ENCODE peak calls at places on chromosomes 16 and 17, in nine cellular contexts. N is gastrocnemius medialis; C is PC-9; W is effector memory CD4-positive, alpha-beta T cell; P is DND-41; X is endodermal cell; J is ovary; Q is IMR-90; R is stomach. T is an unnamed sample.

GRCh38 chr16:4288148-4288921 is 15.5 kb upstream of the TFAP4 start:
- DNase-seq in N (peak), C (peak), W (peak), P (peak), X (peak), J (peak), Q (peak), R (peak), T (peak)

GRCh38 chr16:85259115-85259830 is 147.0 kb upstream of the CIBAR2 start:
- DNase-seq in N (no peak), C (no peak), W (no peak), P (no peak), X (no peak), J (no peak), Q (no peak), R (no peak), T (no peak)

GRCh38 chr17:81701288-81702071 is 1.7 kb upstream of the MRPL12 start:
- DNase-seq in N (no peak), C (no peak), W (no peak), P (no peak), X (no peak), J (no peak), Q (no peak), R (no peak), T (no peak)

GRCh38 chr17:66347661-66348604 is 45.5 kb downstream of the PRKCA start:
- DNase-seq in N (no peak), C (no peak), W (no peak), P (no peak), X (no peak), J (no peak), Q (peak), R (no peak), T (no peak)

GRCh38 chr16:4984174-4985000 is 26.3 kb downstream of the SEC14L5 start:
- DNase-seq in N (no peak), C (no peak), W (no peak), P (no peak), X (no peak), J (no peak), Q (no peak), R (no peak), T (no peak)

GRCh38 chr16:89920723-89921122 is 2.1 kb downstream of the MC1R start:
- DNase-seq in N (no peak), C (no peak), W (no peak), P (no peak), X (no peak), J (no peak), Q (peak), R (no peak), T (no peak)

GRCh38 chr16:62869837-62870236 is 833.6 kb upstream of the CDH8 start:
- DNase-seq in N (no peak), C (no peak), W (no peak), P (no peak), X (no peak), J (no peak), Q (no peak), R (no peak), T (no peak)

GRCh38 chr17:1928976-1929375 is 96.2 kb downstream of the RTN4RL1 start:
- DNase-seq in N (no peak), C (no peak), W (no peak), P (no peak), X (no peak), J (no peak), Q (no peak), R (no peak), T (no peak)

GRCh38 chr17:74522381-74523090 is 8.7 kb downstream of the CD300LB start:
- DNase-seq in N (no peak), C (no peak), W (no peak), P (no peak), X (no peak), J (no peak), Q (no peak), R (peak), T (no peak)

GRCh38 chr16:7513429-7513828 is 180.8 kb downstream of the RBFOX1 start:
- DNase-seq in N (no peak), C (peak), W (no peak), P (peak), X (peak), J (no peak), Q (no peak), R (no peak), T (no peak)

GRCh38 chr17:77203436-77203835 is 62.7 kb downstream of the SEC14L1 start:
- DNase-seq in N (no peak), C (no peak), W (no peak), P (no peak), X (no peak), J (no peak), Q (no peak), R (no peak), T (no peak)

GRCh38 chr17:36498155-36498554 is 11.7 kb downstream of the ZNHIT3 start:
- DNase-seq in N (no peak), C (no peak), W (no peak), P (no peak), X (peak), J (no peak), Q (no peak), R (no peak), T (no peak)

GRCh38 chr17:41404024-41404651 is 6.7 kb upstream of the KRT31 start:
- DNase-seq in N (no peak), C (peak), W (peak), P (no peak), X (peak), J (no peak), Q (peak), R (no peak), T (peak)

GRCh38 chr17:4236456-4236855 is 27.3 kb downstream of the ANKFY1 start:
- DNase-seq in N (no peak), C (no peak), W (no peak), P (no peak), X (no peak), J (no peak), Q (peak), R (no peak), T (peak)

GRCh38 chr16:75801307-75801706 is 75.0 kb upstream of the CPHXL start:
- DNase-seq in N (no peak), C (no peak), W (no peak), P (no peak), X (no peak), J (no peak), Q (no peak), R (no peak), T (no peak)

GRCh38 chr16:84768798-84769177 is 51.0 kb upstream of the CRISPLD2 start:
- DNase-seq in N (no peak), C (no peak), W (no peak), P (no peak), X (no peak), J (no peak), Q (no peak), R (no peak), T (no peak)

GRCh38 chr16:4566144-4566543 is 10.0 kb downstream of the C16orf96 start:
- DNase-seq in N (no peak), C (no peak), W (no peak), P (no peak), X (no peak), J (no peak), Q (no peak), R (no peak), T (no peak)

GRCh38 chr16:24088011-24088410 is 168.1 kb upstream of the CACNG3 start:
- DNase-seq in N (no peak), C (no peak), W (no peak), P (no peak), X (no peak), J (no peak), Q (no peak), R (no peak), T (no peak)

GRCh38 chr16:89687092-89687940 is 827 bp downstream of the CDK10 start:
- DNase-seq in N (peak), C (peak), W (no peak), P (no peak), X (peak), J (no peak), Q (peak), R (peak), T (no peak)

GRCh38 chr16:27323781-27324561 is 10.2 kb downstream of the IL4R start:
- DNase-seq in N (no peak), C (no peak), W (no peak), P (no peak), X (peak), J (no peak), Q (no peak), R (no peak), T (no peak)

GRCh38 chr16:64545769-64546168 is 576.1 kb downstream of the CDH11 start:
- DNase-seq in N (no peak), C (no peak), W (no peak), P (no peak), X (no peak), J (no peak), Q (no peak), R (no peak), T (no peak)

DNA sequence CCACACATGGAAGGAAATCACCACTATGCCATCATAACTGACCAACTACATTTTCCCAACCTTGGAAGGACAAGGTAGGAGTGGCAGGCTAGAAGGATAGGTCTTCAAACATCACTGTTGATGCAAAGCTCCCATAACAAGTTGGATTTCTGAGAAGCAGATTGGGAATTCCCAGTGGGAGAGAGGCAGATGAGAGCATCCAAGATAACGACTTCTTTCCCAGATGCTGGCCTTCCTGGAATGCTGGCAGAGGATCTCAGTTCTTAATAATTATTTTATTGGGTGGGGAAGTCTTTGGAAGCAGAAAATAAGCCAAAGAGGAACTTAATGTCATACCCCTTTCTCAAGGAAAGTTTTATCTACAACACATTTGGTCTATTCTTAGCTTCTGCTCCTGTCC is 64.5 kb downstream of the MPRIP start:
- DNase-seq in N (no peak), C (no peak), W (no peak), P (no peak), X (no peak), J (no peak), Q (peak), R (no peak), T (peak)
- H3K27ac ChIP-seq in N (peak), C (peak), W (peak), P (no peak), X (no peak), J (no peak), Q (no peak), R (no peak), T (peak)

DNA sequence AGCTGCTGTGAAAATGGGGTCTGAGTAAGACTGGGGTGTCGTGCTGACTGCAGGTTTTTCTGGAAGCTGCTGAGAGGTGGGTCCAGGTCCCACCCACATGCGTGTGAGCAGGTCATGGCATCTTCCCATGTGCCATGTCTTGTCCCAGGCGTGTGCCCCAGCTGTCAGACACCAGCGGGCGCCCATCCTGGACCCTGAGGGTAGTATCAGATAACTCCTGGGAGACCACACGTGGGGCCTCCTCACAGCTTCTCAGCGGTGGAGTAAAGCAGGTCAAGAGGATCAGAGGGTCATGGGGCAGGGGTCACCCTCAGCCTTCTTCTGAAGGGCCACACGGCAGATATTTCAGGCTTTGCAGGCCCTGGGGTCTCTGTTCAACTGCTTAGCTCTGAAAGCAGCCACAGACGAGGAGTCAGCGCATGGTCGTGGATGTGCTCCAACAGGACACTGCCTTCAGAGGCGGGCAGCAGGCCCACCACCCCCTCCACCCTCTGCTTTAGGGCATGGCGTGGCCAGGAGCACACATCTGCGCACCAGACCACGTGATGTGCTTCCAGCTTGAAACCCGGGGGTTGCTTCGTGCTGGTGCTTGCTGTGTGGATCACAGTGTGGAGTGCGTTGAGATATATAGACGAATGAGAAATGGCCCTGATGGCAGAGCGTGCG is 68.7 kb downstream of the BANP start:
- DNase-seq in N (no peak), C (no peak), W (no peak), P (no peak), X (no peak), J (no peak), Q (no peak), R (no peak), T (no peak)
- H3K27ac ChIP-seq in N (no peak), C (no peak), W (no peak), P (no peak), X (no peak), J (no peak), Q (no peak), R (no peak), T (no peak)

GRCh38 chr17:70675070-70675590 is 505.8 kb downstream of the KCNJ2 start:
- DNase-seq in N (no peak), C (no peak), W (no peak), P (no peak), X (no peak), J (no peak), Q (no peak), R (no peak), T (no peak)

GRCh38 chr17:70674061-70674460 is 504.7 kb downstream of the KCNJ2 start:
- DNase-seq in N (no peak), C (no peak), W (no peak), P (no peak), X (no peak), J (no peak), Q (no peak), R (no peak), T (no peak)

GRCh38 chr17:70668276-70668937 is 499.1 kb downstream of the KCNJ2 start:
- DNase-seq in N (no peak), C (no peak), W (no peak), P (no peak), X (no peak), J (no peak), Q (no peak), R (no peak), T (no peak)

DNA sequence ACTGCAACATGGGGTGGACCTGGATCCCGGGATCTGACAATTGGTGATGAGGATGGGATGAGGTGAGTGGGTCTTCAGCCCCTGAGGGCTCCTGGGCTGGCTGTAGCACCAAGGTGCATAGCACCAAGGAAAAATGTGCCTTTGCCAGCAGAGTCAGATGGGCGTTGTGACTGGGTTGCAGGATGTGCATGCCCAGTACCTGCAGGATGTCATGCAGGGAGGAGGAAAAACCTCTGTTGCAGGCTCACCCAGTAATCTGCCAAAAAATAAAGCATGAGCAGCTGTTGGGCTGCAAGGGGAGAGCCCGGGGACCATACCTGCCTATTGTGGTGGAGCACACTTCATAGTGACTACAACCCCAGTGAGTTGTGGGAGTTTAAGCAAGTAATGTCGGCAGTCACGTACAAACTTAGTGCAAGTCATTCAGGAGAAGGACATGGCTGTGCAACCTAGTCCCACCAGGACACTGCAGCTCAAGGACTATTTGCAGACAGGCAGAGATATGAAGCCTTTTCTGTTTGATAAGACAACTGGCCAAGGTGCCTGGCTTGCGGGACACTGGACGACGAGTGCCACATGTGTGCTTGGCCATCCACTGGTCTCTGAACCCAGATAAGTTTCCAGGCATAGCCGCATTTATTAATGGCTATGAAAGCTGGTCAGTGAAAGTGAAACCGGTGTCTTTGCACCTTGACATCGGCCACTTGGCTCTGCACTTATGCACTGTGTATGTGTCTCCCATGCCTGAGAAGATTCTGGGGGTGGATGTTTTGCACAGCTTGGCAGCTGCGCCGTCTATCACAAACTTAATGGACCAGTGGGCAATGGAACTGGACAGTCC is 499.8 kb downstream of the KCNJ2 start:
- DNase-seq in N (no peak), C (no peak), W (no peak), P (no peak), X (no peak), J (no peak), Q (no peak), R (no peak), T (no peak)
- H3K27ac ChIP-seq in N (no peak), C (no peak), W (no peak), P (no peak), X (no peak), J (no peak), Q (no peak), R (no peak), T (no peak)

GRCh38 chr16:73885319-73885718 is 411.3 kb upstream of the PSMD7 start:
- DNase-seq in N (no peak), C (no peak), W (no peak), P (no peak), X (no peak), J (no peak), Q (no peak), R (no peak), T (no peak)

GRCh38 chr16:73886378-73886777 is 410.2 kb upstream of the PSMD7 start:
- DNase-seq in N (no peak), C (no peak), W (no peak), P (no peak), X (no peak), J (no peak), Q (no peak), R (no peak), T (no peak)

GRCh38 chr16:73888840-73889577 is 407.6 kb upstream of the PSMD7 start:
- DNase-seq in N (no peak), C (no peak), W (no peak), P (no peak), X (no peak), J (no peak), Q (no peak), R (no peak), T (peak)

GRCh38 chr16:73887895-73888294 is 408.7 kb upstream of the PSMD7 start:
- DNase-seq in N (no peak), C (no peak), W (no peak), P (peak), X (no peak), J (no peak), Q (no peak), R (no peak), T (no peak)

GRCh38 chr16:73890524-73891500 is 405.8 kb upstream of the PSMD7 start:
- DNase-seq in N (no peak), C (no peak), W (no peak), P (peak), X (peak), J (no peak), Q (peak), R (no peak), T (peak)
- H3K27ac ChIP-seq in N (no peak), C (no peak), W (no peak), P (no peak), X (peak), J (no peak), Q (no peak), R (no peak), T (no peak)

DNA sequence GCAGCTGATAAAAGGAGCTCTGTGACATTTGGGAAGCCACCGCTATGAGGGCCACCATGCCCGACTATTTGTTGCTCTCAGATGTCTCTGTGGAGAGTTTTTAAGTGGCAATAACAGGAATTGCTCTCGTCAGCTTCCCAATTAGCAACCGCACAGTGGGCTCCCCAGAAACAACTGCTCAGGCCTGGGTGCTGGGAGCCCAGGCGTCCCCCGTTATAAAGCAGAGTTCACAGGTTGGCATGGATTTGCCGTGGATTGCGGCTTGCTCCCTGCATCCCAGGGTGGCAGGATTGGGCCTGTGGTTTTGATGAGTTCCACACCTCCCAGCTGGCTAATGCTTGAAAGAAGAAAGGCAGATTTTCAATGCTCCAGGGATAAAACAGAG is 289.9 kb downstream of the CPPED1 start:
- DNase-seq in N (no peak), C (no peak), W (no peak), P (no peak), X (no peak), J (no peak), Q (no peak), R (no peak), T (no peak)
- H3K27ac ChIP-seq in N (no peak), C (no peak), W (no peak), P (no peak), X (no peak), J (no peak), Q (no peak), R (no peak), T (no peak)

DNA sequence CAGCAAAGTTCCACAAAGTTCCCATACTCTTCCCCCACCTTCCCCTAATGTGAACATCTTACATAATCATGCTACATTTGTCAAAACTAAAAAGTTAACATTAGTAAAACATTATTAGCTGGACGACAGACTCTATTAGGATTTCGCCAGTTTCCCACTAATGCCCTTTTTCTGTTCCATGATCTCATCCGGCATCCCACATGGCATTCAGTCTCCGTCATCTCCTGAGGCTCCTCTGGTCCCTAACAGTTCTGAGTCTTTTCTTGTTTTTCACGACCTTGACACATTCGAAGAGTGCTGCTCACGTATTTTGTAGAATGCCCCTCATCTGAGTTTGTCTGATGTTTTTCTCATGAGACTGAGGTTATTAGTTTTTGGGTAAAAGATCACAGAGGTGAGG is 8.8 kb upstream of the MPRIP start:
- DNase-seq in N (no peak), C (no peak), W (no peak), P (no peak), X (peak), J (no peak), Q (no peak), R (no peak), T (no peak)
- H3K27ac ChIP-seq in N (peak), C (no peak), W (no peak), P (no peak), X (no peak), J (no peak), Q (no peak), R (no peak), T (no peak)

T was measured in cardiac muscle cell.